ENCODE peak calls at places on chromosomes 3 and 15, in eight cellular contexts. N is Karpas-422, Q is fibroblast of lung, B is IMR-90, M is HCT116, E is OCI-LY7, W is hepatocyte, V is neural progenitor cell. C is an unnamed sample.
A peak's percentile ranks its signal among the peaks of the same experiment; 100 is the strongest.

GRCh38 chr15:27486676-27487290 is 515.8 kb downstream of the GABRG3 start:
- DNase-seq in N (no peak), Q (no peak), B (no peak), M (no peak), E (no peak), W (no peak), V (no peak), C (no peak)

GRCh38 chr3:178198329-178198728 is 337.9 kb upstream of the KCNMB2 start:
- DNase-seq in N (no peak), Q (no peak), B (peak; percentile 40), M (no peak), E (no peak), W (no peak), V (no peak), C (no peak)

GRCh38 chr3:188320757-188321156 is 166.8 kb downstream of the LPP start:
- DNase-seq in N (no peak), Q (no peak), B (peak; percentile 83), M (no peak), E (no peak), W (no peak), V (no peak), C (no peak)

GRCh38 chr15:83682476-83683162 is 28.7 kb downstream of the ADAMTSL3 start:
- DNase-seq in N (no peak), Q (no peak), B (no peak), M (no peak), E (no peak), W (no peak), V (no peak), C (no peak)

GRCh38 chr15:67101981-67102929 is 36.9 kb downstream of the SMAD3 start:
- DNase-seq in N (no peak), Q (peak; percentile 59), B (peak; percentile 87), M (no peak), E (no peak), W (no peak), V (no peak), C (no peak)

GRCh38 chr3:189903562-189904250 is 217.0 kb downstream of the P3H2 start:
- DNase-seq in N (no peak), Q (no peak), B (no peak), M (no peak), E (no peak), W (peak; percentile 36), V (no peak), C (no peak)

GRCh38 chr15:28913171-28913765 is 27.5 kb downstream of the APBA2 start:
- DNase-seq in N (no peak), Q (no peak), B (peak; percentile 21), M (no peak), E (no peak), W (no peak), V (peak; percentile 36), C (no peak)

GRCh38 chr3:40588406-40588805 is 63.6 kb downstream of the ZNF621 start:
- DNase-seq in N (peak; percentile 26), Q (no peak), B (no peak), M (no peak), E (no peak), W (peak; percentile 33), V (peak; percentile 7), C (no peak)

GRCh38 chr3:10185804-10186762 is 21.4 kb downstream of the IRAK2 start:
- DNase-seq in N (no peak), Q (no peak), B (peak; percentile 16), M (no peak), E (no peak), W (no peak), V (no peak), C (peak; percentile 10)

GRCh38 chr3:147620906-147621305 is 211.7 kb downstream of the ZIC1 start:
- DNase-seq in N (no peak), Q (no peak), B (no peak), M (no peak), E (no peak), W (no peak), V (no peak), C (no peak)

GRCh38 chr15:31328425-31328998 is 1.9 kb downstream of the KLF13 start:
- DNase-seq in N (peak; percentile 73), Q (no peak), B (peak; percentile 49), M (no peak), E (peak; percentile 50), W (no peak), V (no peak), C (peak; percentile 48)

GRCh38 chr3:29503969-29504368 is 223.1 kb downstream of the RBMS3 start:
- DNase-seq in N (no peak), Q (peak; percentile 81), B (peak; percentile 14), M (no peak), E (no peak), W (no peak), V (no peak), C (no peak)

GRCh38 chr15:55649058-55649423 is 60.9 kb upstream of the PYGO1 start:
- DNase-seq in N (no peak), Q (peak; percentile 54), B (peak; percentile 80), M (no peak), E (no peak), W (no peak), V (no peak), C (no peak)

GRCh38 chr3:187922704-187923393 is 177.6 kb upstream of the BCL6 start:
- DNase-seq in N (peak; percentile 92), Q (peak; percentile 38), B (peak; percentile 72), M (no peak), E (no peak), W (no peak), V (no peak), C (no peak)

GRCh38 chr15:59022188-59022587 is 34.7 kb downstream of the RNF111 start:
- DNase-seq in N (no peak), Q (no peak), B (no peak), M (no peak), E (no peak), W (no peak), V (no peak), C (no peak)

GRCh38 chr3:120284702-120285507 is at the start of gene GPR156:
- DNase-seq in N (no peak), Q (no peak), B (no peak), M (no peak), E (no peak), W (peak; percentile 48), V (peak; percentile 56), C (no peak)

GRCh38 chr15:68017221-68017620 is 36.9 kb upstream of the PIAS1 start:
- DNase-seq in N (no peak), Q (no peak), B (no peak), M (no peak), E (no peak), W (peak; percentile 60), V (no peak), C (no peak)

DNA sequence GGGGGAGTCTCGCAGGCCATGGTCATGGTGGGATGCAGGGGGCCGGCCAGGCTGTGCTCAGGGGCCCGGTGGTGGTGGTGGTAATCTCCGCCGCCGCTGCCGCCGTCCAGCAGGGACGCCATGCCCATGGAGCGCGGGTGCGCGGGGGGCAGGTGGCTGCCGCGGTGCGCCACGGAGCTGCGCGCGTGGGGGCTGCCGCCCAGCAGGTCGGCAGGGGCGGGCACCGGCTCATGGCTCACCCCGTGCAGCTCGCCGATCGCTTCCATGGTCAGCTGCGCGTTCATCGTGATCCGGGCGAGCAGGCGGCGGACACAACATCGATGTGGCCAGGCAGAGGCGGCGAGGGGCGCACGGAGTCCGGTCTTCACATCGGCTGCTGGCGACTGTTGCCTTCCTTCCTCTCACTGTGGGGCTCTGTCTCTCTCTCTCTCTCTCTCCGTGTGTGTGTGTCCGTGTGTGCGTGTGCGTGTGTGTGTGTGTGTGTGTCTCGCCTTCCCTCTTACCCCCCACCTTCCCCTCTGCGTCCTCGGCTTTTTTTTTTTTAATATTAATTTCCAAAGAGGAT is 453 bp downstream of the ONECUT1 start:
- DNase-seq in N (peak; percentile 51), Q (no peak), B (peak; percentile 10), M (no peak), E (peak; percentile 7), W (no peak), V (peak; percentile 64), C (peak; percentile 19)
- H3K4me1 ChIP-seq in N (peaks cover 20% of the 10 kb centered on the region), Q (no peaks in the 10 kb centered on the region), B (peaks cover 5% of the 10 kb centered on the region), M (peaks cover 2% of the 10 kb centered on the region), E (no peaks in the 10 kb centered on the region), W (peaks cover 10% of the 10 kb centered on the region), V (peaks cover 34% of the 10 kb centered on the region), C (peaks cover 13% of the 10 kb centered on the region)

DNA sequence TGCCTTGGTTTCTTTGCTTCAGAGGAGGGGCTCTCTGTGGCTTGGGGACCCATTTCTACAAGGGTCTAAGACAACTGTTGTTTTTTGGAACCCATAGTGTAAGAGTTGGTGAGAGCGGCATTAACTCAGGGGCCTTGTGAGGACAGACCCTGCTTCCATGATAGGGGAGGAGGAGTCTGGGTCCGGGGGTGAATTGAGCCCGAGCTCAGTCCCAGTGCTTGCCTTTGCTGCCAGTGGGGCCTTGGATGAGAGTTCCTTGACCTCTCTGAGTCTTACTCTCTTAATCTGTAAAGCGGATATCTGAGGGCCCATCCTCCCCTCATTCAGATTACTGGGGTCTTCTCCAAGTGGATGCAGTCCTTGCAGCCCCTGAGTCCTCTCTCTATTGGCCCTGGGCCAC is 74.2 kb downstream of the EEFSEC start:
- DNase-seq in N (no peak), Q (no peak), B (no peak), M (no peak), E (no peak), W (no peak), V (no peak), C (no peak)
- H3K4me2 ChIP-seq in N (no peak overlapping the region), Q (no peak overlapping the region), B (no peak overlapping the region), M (no peak overlapping the region), E (no peak overlapping the region), W (no peak overlapping the region), V (no peak overlapping the region), C (no peak overlapping the region)

DNA sequence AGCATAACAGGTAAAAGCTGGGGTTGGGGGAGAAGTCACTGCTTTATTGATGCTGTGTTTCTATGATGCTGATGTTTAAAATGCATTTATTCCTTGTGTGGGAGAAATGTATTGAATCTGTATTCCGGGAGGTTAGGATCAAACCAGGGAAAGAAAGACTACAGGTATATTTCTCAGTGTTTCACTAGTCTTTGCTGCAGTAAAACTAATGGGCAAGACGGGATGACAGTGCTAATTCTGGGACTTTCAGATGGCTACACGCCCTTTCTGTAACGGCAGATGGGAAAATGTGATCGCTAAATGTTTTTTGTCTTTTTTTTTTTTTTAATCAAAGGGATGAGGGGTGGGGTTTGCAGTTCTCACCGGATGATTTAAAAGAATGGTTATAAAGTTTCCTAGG is 392 bp downstream of the CNTN6 start:
- DNase-seq in N (no peak), Q (no peak), B (no peak), M (no peak), E (no peak), W (no peak), V (no peak), C (no peak)
- H3K4me3 ChIP-seq in N (no peak overlapping the region), Q (no peak overlapping the region), B (no peak overlapping the region), M (no peak overlapping the region), E (no peak overlapping the region), W (no peak overlapping the region), V (peak overlapping the region; percentile 21), C (no peak overlapping the region)

GRCh38 chr15:101181349-101181748 is 70.5 kb downstream of the CHSY1 start:
- DNase-seq in N (no peak), Q (no peak), B (no peak), M (no peak), E (no peak), W (no peak), V (no peak), C (no peak)

GRCh38 chr15:101178414-101178813 is 73.4 kb downstream of the CHSY1 start:
- DNase-seq in N (no peak), Q (no peak), B (no peak), M (no peak), E (no peak), W (no peak), V (no peak), C (no peak)

GRCh38 chr15:101182215-101182614 is 69.6 kb downstream of the CHSY1 start:
- DNase-seq in N (no peak), Q (no peak), B (no peak), M (no peak), E (no peak), W (no peak), V (no peak), C (no peak)

GRCh38 chr15:101180620-101181307 is 71.1 kb downstream of the CHSY1 start:
- DNase-seq in N (no peak), Q (no peak), B (no peak), M (no peak), E (no peak), W (no peak), V (no peak), C (no peak)

GRCh38 chr15:101179341-101180153 is 72.3 kb downstream of the CHSY1 start:
- DNase-seq in N (no peak), Q (no peak), B (peak; percentile 74), M (no peak), E (no peak), W (no peak), V (no peak), C (no peak)
- H3K4me1 ChIP-seq in N (no peaks in the 10 kb centered on the region), Q (peaks cover 16% of the 10 kb centered on the region), B (peaks cover 32% of the 10 kb centered on the region), M (no peaks in the 10 kb centered on the region), E (no peaks in the 10 kb centered on the region), W (peaks cover 14% of the 10 kb centered on the region), V (no peaks in the 10 kb centered on the region), C (peaks cover 8% of the 10 kb centered on the region)